ENCODE peak calls at places on chromosomes 11 and 22, in four cellular contexts. G is neural progenitor cell, F is spleen, Y is brain microvascular endothelial cell. U is an unnamed sample.

GRCh38 chr22:45263790-45264269 is 20.9 kb upstream of the UPK3A start:
- DNase-seq in G (peak; percentile 80), F (peak; percentile 85), Y (peak; percentile 61), U (peak; percentile 88)

GRCh38 chr11:119258180-119258579 is 52.0 kb downstream of the CBL start:
- DNase-seq in G (no peak), F (no peak), Y (no peak), U (no peak)

GRCh38 chr22:30416843-30417242 is 8.7 kb upstream of the MTFP1 start:
- DNase-seq in G (no peak), F (no peak), Y (no peak), U (no peak)

GRCh38 chr11:1161410-1162152 is 3.8 kb downstream of the MUC5AC start:
- DNase-seq in G (no peak), F (peak; percentile 65), Y (no peak), U (no peak)

GRCh38 chr11:70364745-70365535 is 33.4 kb upstream of the CTTN start:
- DNase-seq in G (no peak), F (peak; percentile 76), Y (no peak), U (no peak)

GRCh38 chr11:34160049-34160721 is 54.8 kb downstream of the NAT10 start:
- DNase-seq in G (no peak), F (no peak), Y (no peak), U (no peak)

GRCh38 chr11:128210148-128210940 is 377.0 kb downstream of the ETS1 start:
- DNase-seq in G (no peak), F (no peak), Y (peak; percentile 94), U (no peak)

GRCh38 chr22:37068859-37069258 is 17.3 kb downstream of the KCTD17 start:
- DNase-seq in G (peak; percentile 76), F (no peak), Y (no peak), U (no peak)

GRCh38 chr11:112543390-112543789 is 282.7 kb upstream of the PLET1 start:
- DNase-seq in G (no peak), F (no peak), Y (no peak), U (no peak)

GRCh38 chr22:24421428-24421931 is 5.9 kb upstream of the ADORA2A start:
- DNase-seq in G (peak; percentile 60), F (no peak), Y (no peak), U (no peak)

GRCh38 chr11:24890426-24890825 is 393.6 kb downstream of the LUZP2 start:
- DNase-seq in G (no peak), F (no peak), Y (no peak), U (no peak)

GRCh38 chr22:42964994-42965699 is 49.8 kb downstream of the PACSIN2 start:
- DNase-seq in G (no peak), F (no peak), Y (peak; percentile 29), U (no peak)

GRCh38 chr22:44351685-44352377 is 39.1 kb upstream of the SHISAL1 start:
- DNase-seq in G (peak; percentile 48), F (no peak), Y (peak; percentile 88), U (peak; percentile 79)

GRCh38 chr11:34266090-34266912 is 91.5 kb downstream of the ABTB2 start:
- DNase-seq in G (no peak), F (no peak), Y (peak; percentile 82), U (peak; percentile 72)

GRCh38 chr22:32764330-32765116 is 37.0 kb upstream of the TIMP3 start:
- DNase-seq in G (no peak), F (no peak), Y (peak; percentile 72), U (peak; percentile 78)

GRCh38 chr11:108857382-108857781 is 192.5 kb downstream of the DDX10 start:
- DNase-seq in G (peak; percentile 7), F (no peak), Y (no peak), U (peak; percentile 58)

GRCh38 chr11:2844116-2844515 is 41.5 kb downstream of the CDKN1C start:
- DNase-seq in G (no peak), F (no peak), Y (no peak), U (no peak)

GRCh38 chr22:23828800-23829680 is 9.8 kb downstream of the DERL3 start:
- DNase-seq in G (no peak), F (peak; percentile 52), Y (no peak), U (peak; percentile 73)

GRCh38 chr11:2382927-2383822 is 6.1 kb downstream of the CD81 start:
- DNase-seq in G (no peak), F (peak; percentile 86), Y (no peak), U (peak; percentile 86)

GRCh38 chr22:43996170-43996980 is 27.7 kb upstream of the PARVB start:
- DNase-seq in G (no peak), F (peak; percentile 94), Y (no peak), U (no peak)

GRCh38 chr11:95135155-95135554 is 45.5 kb downstream of the ENDOD1 start:
- DNase-seq in G (no peak), F (no peak), Y (no peak), U (no peak)

GRCh38 chr11:1475841-1476240 is 10.7 kb downstream of the MOB2 start:
- DNase-seq in G (no peak), F (peak; percentile 43), Y (no peak), U (no peak)

GRCh38 chr11:69354545-69354897 is 60.6 kb downstream of the MYEOV start:
- DNase-seq in G (no peak), F (no peak), Y (no peak), U (peak; percentile 9)

DNA sequence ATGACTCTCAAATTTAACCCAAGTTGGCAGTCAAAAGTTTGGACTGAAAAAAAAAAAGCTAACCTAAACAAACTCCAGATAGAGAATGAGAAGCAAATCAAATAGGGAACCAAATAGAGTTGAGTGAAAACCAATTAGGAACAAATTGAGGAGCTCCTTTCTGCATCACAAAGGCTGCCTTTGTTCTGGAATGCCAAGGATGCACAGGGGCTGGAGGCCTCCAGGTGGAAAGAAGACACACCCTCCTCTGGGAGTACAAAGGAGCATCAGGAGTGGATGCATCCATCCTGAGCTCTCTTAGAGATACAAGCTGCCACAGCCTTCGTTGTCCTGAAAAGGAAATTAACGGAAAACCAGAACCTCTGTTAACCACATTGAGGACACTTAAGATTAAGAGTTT is 73.3 kb downstream of the MRGPRX1 start:
- DNase-seq in G (peak; percentile 70), F (no peak), Y (no peak), U (no peak)
- H3K4me3 ChIP-seq in G (no peak overlapping the region), F (no peak overlapping the region), Y (no peak overlapping the region), U (no peak overlapping the region)

DNA sequence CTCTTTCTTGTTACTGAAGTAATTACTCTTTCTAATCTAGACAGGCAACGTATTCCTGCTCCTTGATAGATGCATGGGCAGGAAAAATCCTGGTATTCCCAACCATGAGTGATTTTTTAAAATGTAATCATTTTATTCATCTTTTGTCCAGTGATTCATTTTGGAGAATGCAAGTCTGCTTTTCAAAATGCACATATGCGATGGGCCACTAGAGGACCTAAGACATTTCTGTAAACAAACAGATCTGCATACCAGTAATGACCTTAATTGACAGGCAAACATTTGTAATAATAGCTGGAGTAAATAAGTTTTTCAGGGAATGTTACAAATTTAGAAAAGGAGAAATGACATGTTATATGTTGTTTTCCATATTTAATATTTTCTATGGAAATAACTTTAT is 1167.6 kb downstream of the JRKL start:
- DNase-seq in G (no peak), F (no peak), Y (peak; percentile 5), U (no peak)
- TF ChIP-seq CTCF in G (peak; percentile 22), F (no peak), Y (peak; percentile 50), U (peak; percentile 11)

DNA sequence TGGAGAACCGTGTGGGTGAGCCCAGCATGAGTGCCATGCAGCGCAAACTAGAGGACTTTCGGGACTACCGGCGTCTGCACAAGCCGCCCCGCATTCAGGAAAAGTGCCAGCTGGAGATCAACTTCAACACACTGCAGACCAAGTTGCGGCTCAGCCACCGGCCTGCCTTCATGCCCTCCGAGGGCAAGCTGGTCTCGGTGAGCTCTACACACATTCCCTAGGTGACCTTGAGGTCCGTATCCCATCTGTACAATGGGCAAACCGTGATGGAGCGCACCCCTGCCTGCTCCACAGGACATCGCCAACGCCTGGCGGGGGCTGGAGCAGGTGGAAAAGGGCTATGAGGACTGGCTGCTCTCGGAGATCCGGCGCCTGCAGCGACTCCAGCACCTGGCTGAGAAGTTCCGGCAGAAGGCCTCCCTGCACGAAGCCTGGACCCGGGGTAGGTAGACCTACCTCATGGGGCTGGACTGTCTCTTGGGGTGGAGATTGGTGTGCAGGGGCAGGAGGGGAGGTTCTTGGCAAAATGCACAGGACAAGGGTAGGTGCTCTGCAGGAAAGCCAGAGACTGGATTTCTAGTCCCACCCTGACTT is 10.6 kb downstream of the CTSF start:
- DNase-seq in G (no peak), F (no peak), Y (no peak), U (no peak)
- H3K36me3 ChIP-seq in G (no peaks in the 10 kb centered on the region), F (no peaks in the 10 kb centered on the region), Y (no peaks in the 10 kb centered on the region), U (no peaks in the 10 kb centered on the region)

DNA sequence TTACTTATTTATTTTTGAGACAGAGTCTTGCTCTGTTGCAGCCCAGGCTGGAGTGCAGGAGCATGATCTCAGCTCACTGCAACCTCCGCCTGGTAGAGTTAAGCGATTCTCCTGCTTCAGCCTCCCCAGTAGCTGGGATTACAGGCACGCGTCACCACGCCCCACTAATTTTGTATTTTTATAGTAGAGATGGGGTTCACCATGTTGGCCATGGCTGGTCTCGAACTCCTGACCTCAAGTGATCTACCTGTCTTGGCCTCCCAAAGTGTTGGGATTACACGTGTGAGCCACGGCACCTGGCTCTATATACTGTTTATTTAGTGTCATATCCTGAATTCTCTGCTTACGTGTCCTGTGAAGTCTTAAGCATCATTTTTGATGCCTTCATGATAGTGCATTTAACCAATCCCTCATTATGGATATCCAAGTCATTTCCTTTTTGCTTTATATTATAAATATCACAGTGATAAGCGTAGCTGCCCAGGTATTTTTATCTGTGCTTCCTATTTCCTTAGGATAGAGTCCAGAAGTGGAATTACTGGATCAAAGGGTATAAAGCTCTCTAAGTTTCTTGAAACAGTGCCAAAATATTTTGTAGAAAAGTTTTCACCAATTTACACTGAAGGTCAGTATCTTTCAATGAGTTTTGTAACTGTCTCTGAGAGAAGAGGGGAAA is 871 bp upstream of the SIDT2 start:
- DNase-seq in G (no peak), F (no peak), Y (no peak), U (no peak)
- H3K4me3 ChIP-seq in G (peak overlapping the region; percentile 80), F (peak overlapping the region; percentile 90), Y (peak overlapping the region; percentile 79), U (peak overlapping the region; percentile 14)

GRCh38 chr11:121421149-121421906 is 30.8 kb upstream of the SORL1 start:
- DNase-seq in G (no peak), F (no peak), Y (no peak), U (no peak)
- TF ChIP-seq CTCF in G (no peak), F (no peak), Y (no peak), U (no peak)

GRCh38 chr11:74630043-74630442 is 37.7 kb downstream of the POLD3 start:
- DNase-seq in G (no peak), F (no peak), Y (no peak), U (no peak)
- H3K36me3 ChIP-seq in G (peaks cover 14% of the 10 kb centered on the region), F (peaks cover 5% of the 10 kb centered on the region), Y (no peaks in the 10 kb centered on the region), U (peaks cover 5% of the 10 kb centered on the region)

GRCh38 chr11:27721505-27722116 is 21.4 kb upstream of the BDNF start:
- DNase-seq in G (peak; percentile 9), F (no peak), Y (no peak), U (no peak)
- H3K4me3 ChIP-seq in G (peak overlapping the region; percentile 69), F (no peak overlapping the region), Y (peak overlapping the region; percentile 61), U (no peak overlapping the region)

GRCh38 chr11:7422544-7423331 is 62.6 kb upstream of the OLFML1 start:
- DNase-seq in G (no peak), F (no peak), Y (no peak), U (no peak)
- TF ChIP-seq CTCF in G (no peak), F (no peak), Y (no peak), U (no peak)

GRCh38 chr11:59872076-59872475 is 5.8 kb upstream of the TCN1 start:
- DNase-seq in G (no peak), F (no peak), Y (no peak), U (no peak)
- H3K36me3 ChIP-seq in G (no peaks in the 10 kb centered on the region), F (no peaks in the 10 kb centered on the region), Y (no peaks in the 10 kb centered on the region), U (no peaks in the 10 kb centered on the region)